ENCODE peak calls at places on chromosomes 16 and 17, in eight cellular contexts. I is CD8-positive, alpha-beta T cell; M is mammary epithelial cell; F is MM.1S; T is IMR-90; D is AG04450; E is adrenal gland; B is cardiac muscle cell. K is an unnamed sample.

GRCh38 chr17:81162491-81162890 is 2.8 kb upstream of the PVALEF start:
- DNase-seq in T (no peak), E (no peak), F (no peak), B (no peak), D (no peak), M (no peak), I (no peak), K (no peak)

GRCh38 chr17:7717756-7718350 is 309 bp downstream of the DNAH2 start:
- DNase-seq in T (no peak), I (no peak), B (peak), F (no peak), M (no peak), E (no peak), D (no peak), K (peak)

GRCh38 chr17:42781639-42782401 is 1.4 kb downstream of the WNK4 start:
- DNase-seq in I (no peak), T (no peak), E (no peak), B (no peak), D (no peak), F (no peak), M (no peak), K (no peak)

GRCh38 chr16:85002643-85003042 is 8.7 kb downstream of the ZDHHC7 start:
- DNase-seq in I (no peak), F (no peak), D (no peak), M (no peak), E (no peak), B (no peak), T (no peak), K (no peak)

GRCh38 chr17:42806249-42806648 is 7.6 kb downstream of the CNTD1 start:
- DNase-seq in E (no peak), B (no peak), F (no peak), T (no peak), D (no peak), I (no peak), M (no peak), K (no peak)

GRCh38 chr17:14304876-14305636 is 4.2 kb downstream of the HS3ST3B1 start:
- DNase-seq in B (no peak), T (no peak), F (no peak), D (no peak), I (no peak), E (no peak), M (no peak), K (no peak)

GRCh38 chr17:55690105-55690508 is 32.6 kb downstream of the TMEM100 start:
- DNase-seq in B (peak), D (no peak), F (peak), I (no peak), M (no peak), T (no peak), E (no peak), K (no peak)

GRCh38 chr17:17361543-17362511 is 58.7 kb downstream of the NT5M start:
- DNase-seq in I (no peak), D (no peak), F (no peak), E (peak), B (peak), T (no peak), M (no peak), K (no peak)

GRCh38 chr17:17377568-17377967 is 74.4 kb downstream of the NT5M start:
- DNase-seq in B (no peak), M (no peak), T (no peak), D (no peak), E (no peak), I (no peak), F (no peak), K (no peak)

GRCh38 chr16:84266451-84266850 is 26.6 kb upstream of the KCNG4 start:
- DNase-seq in I (no peak), F (peak), D (no peak), E (peak), B (peak), M (peak), T (peak), K (peak)

GRCh38 chr17:64133546-64134215 is 3.7 kb upstream of the ERN1 start:
- DNase-seq in E (peak), T (peak), I (no peak), M (peak), D (no peak), B (peak), F (peak), K (peak)

GRCh38 chr17:694239-694638 is 20.4 kb downstream of the VPS53 start:
- DNase-seq in B (peak), F (no peak), D (peak), I (no peak), M (peak), T (peak), E (no peak), K (no peak)

GRCh38 chr16:835373-835772 is 34.8 kb upstream of the GNG13 start:
- DNase-seq in T (no peak), D (no peak), E (no peak), B (no peak), I (no peak), F (no peak), M (no peak), K (no peak)

GRCh38 chr16:72821551-72821950 is 226.4 kb downstream of the ZFHX3 start:
- DNase-seq in T (no peak), M (no peak), I (no peak), D (no peak), F (no peak), E (no peak), B (no peak), K (no peak)

GRCh38 chr17:63150994-63151464 is 185.0 kb downstream of the TANC2 start:
- DNase-seq in M (no peak), D (peak), I (no peak), B (peak), T (peak), E (no peak), F (no peak), K (no peak)

GRCh38 chr17:66576473-66576872 is 258.4 kb upstream of the CACNG5 start:
- DNase-seq in D (no peak), E (no peak), M (no peak), B (no peak), I (no peak), F (no peak), T (no peak), K (no peak)

GRCh38 chr16:61323456-61323855 is 712.8 kb downstream of the CDH8 start:
- DNase-seq in I (no peak), F (no peak), M (peak), E (no peak), T (no peak), B (peak), D (no peak), K (no peak)

GRCh38 chr17:19867094-19867653 is 562 bp downstream of the ULK2 start:
- DNase-seq in D (no peak), F (peak), B (peak), M (peak), I (peak), E (peak), T (peak), K (peak)

GRCh38 chr17:63041251-63041650 is 75.2 kb downstream of the TANC2 start:
- DNase-seq in T (no peak), E (no peak), D (no peak), I (no peak), F (no peak), M (no peak), B (no peak), K (no peak)

GRCh38 chr17:418421-418751 is 65.8 kb upstream of the RPH3AL start:
- DNase-seq in T (no peak), B (no peak), I (no peak), F (no peak), E (no peak), M (no peak), D (no peak), K (no peak)

GRCh38 chr17:76139801-76140660 is 1.0 kb downstream of the FOXJ1 start:
- DNase-seq in T (no peak), M (no peak), B (no peak), I (no peak), F (no peak), D (no peak), E (no peak), K (no peak)

GRCh38 chr17:39951924-39952664 is 10.7 kb upstream of the GSDMA start:
- DNase-seq in B (no peak), M (no peak), D (no peak), E (peak), I (no peak), T (no peak), F (no peak), K (no peak)

GRCh38 chr17:28572294-28573099 is 1.2 kb upstream of the PIGS start:
- DNase-seq in D (no peak), B (no peak), T (no peak), I (no peak), F (no peak), M (no peak), E (no peak), K (no peak)

GRCh38 chr16:71952818-71953217 is 47.4 kb downstream of the PKD1L3 start:
- DNase-seq in E (no peak), D (no peak), F (no peak), B (no peak), M (no peak), T (no peak), I (no peak), K (no peak)

GRCh38 chr17:68238488-68238887 is 9.4 kb upstream of the AMZ2 start:
- DNase-seq in T (no peak), F (peak), B (no peak), D (no peak), I (no peak), M (no peak), E (no peak), K (no peak)
- H3K27ac ChIP-seq in T (no peak), F (peak), B (no peak), D (no peak), I (peak), M (no peak), E (no peak), K (no peak)

GRCh38 chr16:88727871-88728270 is 21.6 kb downstream of the CTU2 start:
- DNase-seq in I (no peak), M (no peak), T (no peak), D (no peak), F (no peak), E (no peak), B (no peak), K (no peak)
- H3K27ac ChIP-seq in I (no peak), M (no peak), T (no peak), D (no peak), F (no peak), E (no peak), B (peak), K (no peak)

DNA sequence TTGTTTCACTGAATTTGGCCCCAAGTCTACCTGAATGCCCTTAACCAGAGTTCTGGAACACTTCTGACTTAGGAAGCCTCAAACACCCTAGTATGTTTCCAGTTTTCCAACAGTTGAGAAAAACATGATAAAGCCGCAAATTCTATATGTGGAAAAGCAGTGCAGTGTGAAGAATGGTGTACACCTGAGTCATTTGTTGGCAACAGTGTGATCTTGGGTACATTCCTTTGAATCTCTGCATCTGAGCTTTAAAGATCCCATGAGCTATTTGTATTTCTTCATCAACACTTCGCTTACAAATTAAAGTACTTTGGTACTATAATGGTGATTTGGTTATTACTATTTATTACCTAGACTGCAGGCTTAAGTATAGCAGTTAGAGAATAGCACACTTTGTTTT is 93.6 kb upstream of the TBX2 start:
- DNase-seq in T (no peak), E (no peak), D (no peak), M (no peak), F (no peak), I (no peak), B (no peak), K (no peak)
- H3K27ac ChIP-seq in T (no peak), E (no peak), D (no peak), M (no peak), F (no peak), I (no peak), B (no peak), K (no peak)

GRCh38 chr16:3135120-3135715 is 389 bp downstream of the ZNF213 start:
- DNase-seq in D (no peak), E (no peak), T (no peak), M (no peak), F (no peak), I (no peak), B (no peak), K (no peak)
- H3K27ac ChIP-seq in D (peak), E (peak), T (peak), M (peak), F (peak), I (peak), B (peak), K (peak)

GRCh38 chr17:47735536-47736011 is 2.5 kb downstream of the TBX21 start:
- DNase-seq in T (no peak), E (no peak), B (no peak), D (no peak), I (no peak), M (no peak), F (no peak), K (no peak)
- H3K27ac ChIP-seq in T (no peak), E (no peak), B (no peak), D (no peak), I (peak), M (no peak), F (no peak), K (no peak)

GRCh38 chr16:56289862-56290261 is 98.6 kb downstream of the GNAO1 start:
- DNase-seq in I (no peak), F (no peak), B (no peak), M (no peak), T (no peak), D (no peak), E (no peak), K (no peak)
- H3K27ac ChIP-seq in I (no peak), F (no peak), B (peak), M (no peak), T (no peak), D (no peak), E (no peak), K (peak)

DNA sequence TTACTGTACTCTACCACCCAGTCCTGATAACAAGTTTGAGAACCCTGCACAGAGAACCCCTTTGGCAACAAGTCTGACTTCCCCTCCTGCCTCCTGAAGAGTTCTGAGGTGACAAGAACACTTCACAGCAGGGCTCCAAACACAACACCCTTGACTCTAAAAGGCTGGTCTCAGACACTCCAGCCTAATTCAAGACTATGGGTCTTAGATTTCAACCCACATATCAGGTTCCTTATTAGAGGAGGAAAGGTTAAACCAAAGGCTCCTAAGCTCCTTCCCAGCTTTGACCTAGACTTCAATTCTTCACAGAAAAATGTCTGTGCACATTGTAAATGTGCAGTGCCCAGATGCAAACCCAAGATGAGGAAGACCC is 23.0 kb downstream of the RANBP10 start:
- DNase-seq in M (no peak), T (no peak), I (no peak), D (no peak), B (no peak), E (no peak), F (no peak), K (no peak)
- H3K27ac ChIP-seq in M (no peak), T (no peak), I (no peak), D (no peak), B (no peak), E (no peak), F (no peak), K (no peak)

DNA sequence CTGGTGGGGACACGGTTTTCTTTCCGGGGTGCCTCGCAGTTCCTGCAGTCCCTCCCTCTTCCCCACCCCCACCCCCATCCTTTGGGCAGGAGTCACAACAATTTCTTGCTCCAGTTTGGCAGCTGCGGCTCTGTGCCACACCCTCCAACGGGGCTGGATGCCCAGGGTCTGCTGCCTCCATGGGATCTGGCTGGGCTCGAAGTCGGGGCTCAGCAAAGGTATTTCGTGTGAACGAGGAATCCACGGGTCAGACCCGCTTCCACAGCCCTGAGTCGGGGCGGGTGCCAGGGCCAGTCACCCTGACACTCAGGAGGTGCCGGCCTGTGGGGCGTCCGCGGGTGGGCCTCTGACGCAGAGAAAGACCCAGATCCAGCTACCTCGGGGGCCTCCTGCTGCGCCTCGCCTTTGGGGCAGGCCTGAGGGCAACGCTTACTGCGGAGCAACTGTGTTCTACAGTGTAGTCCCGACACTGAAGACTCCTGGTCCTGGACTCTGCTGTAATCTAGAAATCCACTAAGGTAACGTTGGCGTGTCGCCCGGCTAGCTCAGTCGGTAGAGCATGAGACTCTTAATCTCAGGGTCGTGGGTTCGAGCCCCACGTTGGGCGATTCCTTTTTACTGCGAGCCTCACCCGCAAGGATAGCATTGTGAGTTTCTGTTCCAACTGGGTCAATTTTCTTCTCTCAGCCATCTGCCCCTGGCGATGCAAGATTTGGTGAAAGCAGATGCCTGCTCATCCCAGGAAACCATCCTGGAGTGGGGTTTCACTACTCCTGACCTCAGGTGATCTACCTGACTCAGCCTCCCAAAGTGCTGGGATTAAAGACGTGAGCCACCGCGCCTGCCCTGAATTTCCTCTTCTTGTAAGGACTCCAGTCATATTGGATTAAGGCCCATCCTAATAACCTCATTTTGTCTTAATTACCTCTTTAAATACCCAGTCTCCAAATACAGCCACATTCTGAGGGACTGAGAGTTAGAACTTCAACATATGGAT is 12.5 kb upstream of the OR1F1 start:
- DNase-seq in F (no peak), E (no peak), B (peak), I (no peak), M (peak), D (no peak), T (peak), K (no peak)
- H3K27ac ChIP-seq in F (no peak), E (no peak), B (no peak), I (no peak), M (no peak), D (no peak), T (no peak), K (no peak)

K was measured in substantia nigra.